ENCODE peak calls at places on chromosomes 4 and X, in six cellular contexts. G, U, R, Y, A and D are unnamed samples.

GRCh38 chr4:52421811-52422213 is 237.3 kb downstream of the USP46 start:
- DNase-seq in G (no peak), U (no peak), R (no peak), Y (no peak), A (no peak), D (no peak)

GRCh38 chr4:28117067-28117756 is 1256.6 kb downstream of the STIM2 start:
- DNase-seq in G (peak), U (no peak), R (no peak), Y (peak), A (no peak), D (no peak)

GRCh38 chr4:98377626-98378025 is 116.4 kb downstream of the RAP1GDS1 start:
- DNase-seq in G (no peak), U (no peak), R (no peak), Y (no peak), A (no peak), D (no peak)

GRCh38 chr4:148367756-148368155 is 74.5 kb downstream of the NR3C2 start:
- DNase-seq in G (no peak), U (no peak), R (no peak), Y (no peak), A (no peak), D (no peak)

GRCh38 chrX:77910108-77910840 is at the start of gene ATP7A:
- DNase-seq in G (peak), U (peak), R (peak), Y (peak), A (peak), D (peak)

GRCh38 chrX:47846070-47846469 is 9.4 kb downstream of the ZNF81 start:
- DNase-seq in G (no peak), U (no peak), R (no peak), Y (no peak), A (no peak), D (no peak)

GRCh38 chr4:148076964-148077363 is 345.1 kb downstream of the ARHGAP10 start:
- DNase-seq in G (no peak), U (no peak), R (no peak), Y (no peak), A (no peak), D (no peak)

GRCh38 chr4:27397886-27398285 is 537.2 kb downstream of the STIM2 start:
- DNase-seq in G (no peak), U (no peak), R (no peak), Y (no peak), A (no peak), D (no peak)

GRCh38 chrX:149962859-149963757 is 24.8 kb upstream of the EOLA2 start:
- DNase-seq in G (peak), U (peak), R (no peak), Y (no peak), A (peak), D (peak)

GRCh38 chr4:78165758-78166157 is 108.6 kb downstream of the FRAS1 start:
- DNase-seq in G (no peak), U (no peak), R (no peak), Y (no peak), A (peak), D (no peak)

GRCh38 chr4:7964459-7964858 is 24.8 kb upstream of the AFAP1 start:
- DNase-seq in G (no peak), U (no peak), R (no peak), Y (no peak), A (no peak), D (no peak)

GRCh38 chr4:110637408-110638131 is 14.7 kb upstream of the PITX2 start:
- DNase-seq in G (peak), U (no peak), R (no peak), Y (peak), A (no peak), D (no peak)

GRCh38 chr4:10075158-10075863 is 41.3 kb downstream of the WDR1 start:
- DNase-seq in G (no peak), U (no peak), R (peak), Y (no peak), A (no peak), D (peak)

DNA sequence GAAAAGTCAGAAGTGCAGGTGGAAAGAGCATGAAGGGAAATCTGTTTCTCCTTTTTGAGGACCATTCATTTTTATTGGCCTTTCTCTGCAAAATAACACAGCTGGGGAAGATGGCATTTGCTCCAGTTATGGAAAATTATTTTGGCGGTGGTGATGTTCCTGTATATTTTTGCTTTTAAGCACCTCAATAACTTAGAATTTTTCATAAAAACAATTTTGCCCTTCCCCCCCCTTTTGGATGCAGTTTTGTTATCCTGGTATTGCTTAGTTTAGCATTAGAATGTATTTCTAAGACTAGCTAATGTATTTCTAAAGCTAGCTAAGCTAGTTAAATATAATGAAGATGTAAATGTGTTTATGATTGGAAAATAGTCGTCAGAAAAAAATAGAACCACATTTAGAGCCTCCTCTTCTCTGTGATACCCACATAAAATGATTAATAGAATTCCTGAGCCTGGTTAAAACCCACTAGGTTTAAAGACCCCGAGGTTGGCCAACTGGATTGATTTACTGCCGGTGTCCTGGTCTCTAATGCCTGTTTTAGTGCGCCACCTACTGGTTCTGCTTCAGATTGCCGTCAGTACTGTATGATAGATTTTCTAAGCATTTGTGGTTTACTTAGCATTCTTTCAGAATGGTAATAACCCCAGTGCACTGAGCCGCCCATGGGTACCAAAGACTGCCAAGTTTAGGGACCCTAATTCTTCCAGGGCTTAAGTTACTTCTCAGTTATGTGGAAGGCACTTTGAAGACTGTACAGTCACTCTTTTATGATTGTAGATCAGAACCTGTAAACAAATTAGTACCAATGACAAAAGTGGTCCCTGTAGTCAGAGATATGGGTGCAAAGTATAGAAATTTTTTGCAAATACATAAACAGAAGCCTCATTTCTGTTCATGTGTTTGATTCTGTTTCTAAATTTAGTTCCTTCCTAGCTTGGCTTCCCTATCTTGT is 11.4 kb downstream of the KLF3 start:
- DNase-seq in G (peak), U (peak), R (peak), Y (no peak), A (peak), D (peak)
- TF ChIP-seq POLR2AphosphoS5 in G (no peak), U (no peak), R (no peak), Y (no peak), A (no peak), D (no peak)

GRCh38 chrX:39688576-39689373 is 409.0 kb downstream of the BCOR start:
- DNase-seq in G (peak), U (peak), R (no peak), Y (peak), A (peak), D (peak)
- H3K4me3 ChIP-seq in G (peak), U (no peak), R (peak), Y (peak), A (no peak), D (peak)

GRCh38 chr4:55437823-55438222 is 42.1 kb downstream of the TMEM165 start:
- DNase-seq in G (no peak), U (no peak), R (no peak), Y (no peak), A (no peak), D (no peak)

GRCh38 chr4:55439023-55439422 is 43.3 kb downstream of the TMEM165 start:
- DNase-seq in G (no peak), U (no peak), R (no peak), Y (no peak), A (peak), D (no peak)

GRCh38 chr4:55438314-55438713 is 42.6 kb downstream of the TMEM165 start:
- DNase-seq in G (no peak), U (no peak), R (no peak), Y (no peak), A (peak), D (no peak)

GRCh38 chr4:55435136-55435535 is 39.4 kb downstream of the TMEM165 start:
- DNase-seq in G (peak), U (peak), R (no peak), Y (no peak), A (no peak), D (no peak)

DNA sequence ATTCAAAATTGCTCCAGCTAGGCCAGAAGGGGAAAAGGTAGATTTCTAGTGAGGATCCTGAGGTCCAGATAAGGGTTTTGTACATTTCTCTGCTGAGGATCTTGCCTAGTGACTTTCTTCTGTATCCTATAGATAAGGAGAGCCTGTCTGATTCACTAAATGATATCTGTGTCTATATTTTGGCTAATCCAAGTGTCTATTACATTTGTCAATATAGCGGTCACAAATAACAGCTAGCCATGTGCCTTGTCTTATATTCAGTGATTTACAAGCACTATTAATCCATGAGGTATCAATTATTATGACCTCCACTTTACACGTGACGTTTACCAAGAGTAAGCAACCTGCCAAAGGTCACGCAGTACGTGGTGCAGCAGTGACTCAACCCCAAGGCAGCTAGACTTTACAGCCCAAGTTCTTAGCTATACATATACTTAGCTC is 41.6 kb downstream of the TMEM165 start:
- DNase-seq in G (no peak), U (peak), R (no peak), Y (no peak), A (peak), D (peak)
- TF ChIP-seq POLR2AphosphoS5 in G (no peak), U (no peak), R (no peak), Y (no peak), A (no peak), D (no peak)

GRCh38 chrX:37425370-37425769 is 76.2 kb downstream of the PRRG1 start:
- DNase-seq in G (no peak), U (no peak), R (no peak), Y (no peak), A (no peak), D (no peak)

GRCh38 chrX:37420179-37420578 is 71.0 kb downstream of the PRRG1 start:
- DNase-seq in G (no peak), U (no peak), R (no peak), Y (no peak), A (no peak), D (no peak)

GRCh38 chrX:37420756-37421155 is 71.6 kb downstream of the PRRG1 start:
- DNase-seq in G (no peak), U (no peak), R (no peak), Y (no peak), A (no peak), D (no peak)

DNA sequence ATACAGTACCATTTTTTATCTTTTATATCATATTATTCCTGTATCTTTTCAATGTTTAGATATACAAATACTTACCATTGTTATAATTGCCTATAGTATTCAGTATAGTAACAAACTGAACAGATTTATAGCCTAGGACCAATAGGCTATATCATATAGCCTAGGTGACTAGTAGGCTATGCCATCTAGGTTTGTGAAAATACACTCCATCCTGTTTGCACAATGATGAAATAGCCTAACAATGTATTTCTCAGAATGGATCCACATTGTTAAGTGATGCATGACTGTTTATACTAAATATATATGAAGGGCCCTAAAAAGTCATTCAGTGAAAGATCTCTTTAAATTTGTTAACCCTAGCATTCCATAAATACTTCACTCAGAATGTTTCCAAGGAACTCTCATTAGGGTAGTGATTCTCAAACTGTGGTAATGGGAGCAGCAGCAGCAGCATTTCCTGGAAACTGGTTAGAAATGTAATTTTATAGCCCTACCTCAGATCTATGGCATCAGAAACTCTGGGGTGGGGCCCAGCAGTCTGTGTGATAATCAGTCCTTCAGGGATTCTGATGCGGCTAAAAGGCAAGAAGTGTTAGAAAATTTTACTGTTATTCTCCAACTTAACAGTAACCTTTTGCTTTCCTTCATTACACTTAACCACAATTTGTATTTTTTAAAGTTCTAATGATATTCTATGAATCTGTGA is 74.9 kb downstream of the PRRG1 start:
- DNase-seq in G (peak), U (peak), R (no peak), Y (no peak), A (no peak), D (no peak)
- H3K4me3 ChIP-seq in G (no peak), U (no peak), R (no peak), Y (no peak), A (no peak), D (no peak)

GRCh38 chr4:169236901-169237626 is 33.7 kb downstream of the SH3RF1 start:
- DNase-seq in G (no peak), U (no peak), R (peak), Y (no peak), A (no peak), D (no peak)
- TF ChIP-seq POLR2AphosphoS5 in G (no peak), U (no peak), R (no peak), Y (no peak), A (no peak), D (no peak)